ENCODE peak calls at places on chromosomes 16 and 17, in four cellular contexts. One of them, this sample, is unnamed.

GRCh38 chr17:4617590-4618356 is 23.7 kb downstream of the ALOX15 start:
- DNase-seq in endothelial cell: no peak
- DNase-seq in ureter: no peak
- DNase-seq in T-helper 2 cell: no peak
- DNase-seq in this sample: no peak

GRCh38 chr17:31559647-31560501 is 168.4 kb downstream of the RAB11FIP4 start:
- DNase-seq in T-helper 2 cell: no peak
- DNase-seq in endothelial cell: peak; percentile 22
- DNase-seq in ureter: no peak
- DNase-seq in this sample: no peak

GRCh38 chr16:69725480-69726312 is 664 bp downstream of the NQO1 start:
- DNase-seq in ureter: no peak
- DNase-seq in T-helper 2 cell: no peak
- DNase-seq in endothelial cell: no peak
- DNase-seq in this sample: no peak

GRCh38 chr16:57882797-57883196 is 80.5 kb upstream of the KIFC3 start:
- DNase-seq in endothelial cell: no peak
- DNase-seq in T-helper 2 cell: no peak
- DNase-seq in ureter: no peak
- DNase-seq in this sample: no peak

GRCh38 chr17:30376621-30377452 is 1.9 kb upstream of the CPD start:
- DNase-seq in T-helper 2 cell: peak; percentile 14
- DNase-seq in endothelial cell: no peak
- DNase-seq in ureter: peak; percentile 52
- DNase-seq in this sample: no peak

GRCh38 chr17:31491794-31492171 is 100.3 kb downstream of the RAB11FIP4 start:
- DNase-seq in ureter: no peak
- DNase-seq in T-helper 2 cell: no peak
- DNase-seq in endothelial cell: no peak
- DNase-seq in this sample: no peak

GRCh38 chr17:49809056-49809455 is 20.6 kb downstream of the KAT7 start:
- DNase-seq in endothelial cell: no peak
- DNase-seq in ureter: no peak
- DNase-seq in T-helper 2 cell: no peak
- DNase-seq in this sample: no peak

GRCh38 chr17:33494156-33494555 is 201.1 kb upstream of the ASIC2 start:
- DNase-seq in endothelial cell: no peak
- DNase-seq in ureter: no peak
- DNase-seq in T-helper 2 cell: no peak
- DNase-seq in this sample: no peak

GRCh38 chr17:32520737-32521399 is 34.1 kb downstream of the CDK5R1 start:
- DNase-seq in ureter: no peak
- DNase-seq in T-helper 2 cell: no peak
- DNase-seq in endothelial cell: no peak
- DNase-seq in this sample: no peak

GRCh38 chr17:72699566-72699965 is 392.9 kb downstream of the SLC39A11 start:
- DNase-seq in T-helper 2 cell: peak; percentile 65
- DNase-seq in endothelial cell: no peak
- DNase-seq in ureter: no peak
- DNase-seq in this sample: no peak

GRCh38 chr17:28698253-28698941 is 13.3 kb downstream of the PROCA1 start:
- DNase-seq in T-helper 2 cell: no peak
- DNase-seq in ureter: no peak
- DNase-seq in endothelial cell: no peak
- DNase-seq in this sample: no peak

GRCh38 chr17:880871-881269 is 98.7 kb downstream of the NXN start:
- DNase-seq in ureter: no peak
- DNase-seq in endothelial cell: no peak
- DNase-seq in T-helper 2 cell: no peak
- DNase-seq in this sample: no peak